ENCODE peak calls at places on chromosome 4, in eight cellular contexts. Y is activated CD8-positive, alpha-beta memory T cell treated with anti-CD3 and anti-CD28 coated beads for 24 hours; X is heart right ventricle; F is ascending aorta; W is epithelial cell of esophagus; P is GM19239; K is GM03348; I is stimulated activated CD4-positive, alpha-beta T cell treated with anti-CD3 and anti-CD28 coated beads, Interleukin-15, amount 100 ng/mL, for 24 hours. M is an unnamed sample.

GRCh38 chr4:110869862-110870577 is 247.1 kb upstream of the PITX2 start:
- DNase-seq in Y (no peak), X (no peak), F (no peak), W (no peak), P (peak), K (no peak), I (no peak), M (no peak)

GRCh38 chr4:73676881-73677323 is 56.7 kb upstream of the RASSF6 start:
- DNase-seq in Y (no peak), X (no peak), F (no peak), W (peak), P (peak), K (peak), I (no peak), M (peak)

GRCh38 chr4:186651624-186652023 is 72.0 kb downstream of the FAT1 start:
- DNase-seq in Y (no peak), X (peak), F (peak), W (peak), P (no peak), K (no peak), I (no peak), M (no peak)

GRCh38 chr4:171118091-171118490 is 695.1 kb upstream of the GALNTL6 start:
- DNase-seq in Y (no peak), X (no peak), F (no peak), W (no peak), P (no peak), K (no peak), I (no peak), M (no peak)

GRCh38 chr4:7637139-7637538 is 202.4 kb upstream of the PSAPL1 start:
- DNase-seq in Y (no peak), X (no peak), F (no peak), W (no peak), P (no peak), K (no peak), I (no peak), M (no peak)

GRCh38 chr4:96162631-96163030 is 322.7 kb downstream of the PDHA2 start:
- DNase-seq in Y (no peak), X (no peak), F (no peak), W (no peak), P (no peak), K (no peak), I (no peak), M (no peak)

GRCh38 chr4:86582453-86582852 is 11.7 kb upstream of the PTPN13 start:
- DNase-seq in Y (no peak), X (no peak), F (no peak), W (peak), P (no peak), K (no peak), I (no peak), M (no peak)

GRCh38 chr4:3321295-3321889 is 28.6 kb downstream of the RGS12 start:
- DNase-seq in Y (no peak), X (peak), F (no peak), W (no peak), P (no peak), K (peak), I (no peak), M (no peak)

GRCh38 chr4:4985036-4985435 is 34.2 kb downstream of the CYTL1 start:
- DNase-seq in Y (no peak), X (no peak), F (no peak), W (no peak), P (no peak), K (no peak), I (no peak), M (no peak)

GRCh38 chr4:127832585-127832984 is 48.1 kb upstream of the PLK4 start:
- DNase-seq in Y (no peak), X (no peak), F (no peak), W (no peak), P (no peak), K (no peak), I (no peak), M (peak)

GRCh38 chr4:85209161-85209560 is 242.7 kb upstream of the WDFY3 start:
- DNase-seq in Y (no peak), X (no peak), F (no peak), W (peak), P (no peak), K (peak), I (no peak), M (no peak)

GRCh38 chr4:143083811-143084472 is 100.8 kb upstream of the USP38 start:
- DNase-seq in Y (no peak), X (no peak), F (no peak), W (no peak), P (no peak), K (no peak), I (no peak), M (no peak)

GRCh38 chr4:55008166-55009056 is 117.0 kb downstream of the KDR start:
- DNase-seq in Y (no peak), X (no peak), F (no peak), W (peak), P (no peak), K (peak), I (peak), M (no peak)

GRCh38 chr4:4461850-4462249 is 74.9 kb downstream of the NSG1 start:
- DNase-seq in Y (no peak), X (no peak), F (no peak), W (no peak), P (no peak), K (no peak), I (peak), M (no peak)

GRCh38 chr4:76194325-76194724 is 19.3 kb downstream of the SCARB2 start:
- DNase-seq in Y (no peak), X (no peak), F (no peak), W (peak), P (no peak), K (peak), I (no peak), M (no peak)

GRCh38 chr4:112214397-112215264 is 17.0 kb upstream of the AP1AR start:
- DNase-seq in Y (no peak), X (no peak), F (no peak), W (peak), P (no peak), K (peak), I (no peak), M (peak)

GRCh38 chr4:23463071-23463470 is 426.8 kb downstream of the PPARGC1A start:
- DNase-seq in Y (no peak), X (no peak), F (no peak), W (no peak), P (no peak), K (no peak), I (no peak), M (no peak)

GRCh38 chr4:113502476-113502875 is 259.1 kb downstream of the CAMK2D start:
- DNase-seq in Y (no peak), X (no peak), F (no peak), W (peak), P (no peak), K (no peak), I (no peak), M (no peak)

GRCh38 chr4:40986375-40986774 is 228.0 kb downstream of the APBB2 start:
- DNase-seq in Y (no peak), X (no peak), F (no peak), W (no peak), P (no peak), K (no peak), I (no peak), M (no peak)